ENCODE peak calls at places on chromosomes 1 and 21, in eight cellular contexts. H is GM12891, Y is sigmoid colon, B is GM12892, O is transverse colon, N is breast epithelium, G is H1, D is HCT116. U is an unnamed sample.
A peak's percentile ranks its signal among the peaks of the same experiment; 100 is the strongest.

GRCh38 chr1:208243522-208243850 is 698 bp downstream of the PLXNA2 start:
- DNase-seq in G (no peak), D (no peak), H (peak; percentile 38), N (no peak), B (no peak), Y (no peak), O (no peak), U (no peak)

GRCh38 chr1:103156966-103157365 is 48.6 kb upstream of the COL11A1 start:
- DNase-seq in G (no peak), O (no peak), Y (no peak), B (no peak), H (no peak), D (no peak), N (no peak), U (no peak)

GRCh38 chr1:174262747-174263241 is 103.5 kb downstream of the RABGAP1L start:
- DNase-seq in D (peak; percentile 15), O (no peak), Y (no peak), N (no peak), H (no peak), G (no peak), B (no peak), U (peak; percentile 7)

GRCh38 chr1:63780541-63780940 is 6.7 kb downstream of the ROR1 start:
- DNase-seq in H (no peak), Y (no peak), O (no peak), D (no peak), B (no peak), N (no peak), G (no peak), U (no peak)

GRCh38 chr1:116504308-116505156 is 66.3 kb downstream of the CD58 start:
- DNase-seq in H (peak; percentile 59), O (peak; percentile 67), D (no peak), B (peak; percentile 65), Y (peak; percentile 82), N (no peak), G (no peak), U (peak; percentile 23)

GRCh38 chr1:6367381-6368007 is 26.1 kb downstream of the ACOT7 start:
- DNase-seq in Y (no peak), B (no peak), H (no peak), O (no peak), N (no peak), G (no peak), D (no peak), U (no peak)

GRCh38 chr1:28921286-28921869 is 7.0 kb downstream of the EPB41 start:
- DNase-seq in Y (no peak), N (no peak), H (no peak), B (no peak), O (no peak), G (no peak), D (no peak), U (no peak)

GRCh38 chr1:55670331-55671082 is 455.3 kb upstream of the USP24 start:
- DNase-seq in G (no peak), Y (no peak), N (no peak), O (no peak), B (no peak), D (no peak), H (no peak), U (no peak)

GRCh38 chr1:31183927-31184554 is 55.6 kb downstream of the NKAIN1 start:
- DNase-seq in G (no peak), B (no peak), H (no peak), N (no peak), D (peak; percentile 27), O (peak; percentile 30), Y (no peak), U (peak; percentile 38)

GRCh38 chr21:42942244-42942643 is 16.8 kb upstream of the ERVH48-1 start:
- DNase-seq in O (no peak), G (no peak), D (no peak), H (no peak), N (no peak), Y (peak; percentile 4), B (no peak), U (no peak)

GRCh38 chr21:37460196-37460595 is 93.6 kb downstream of the DYRK1A start:
- DNase-seq in Y (no peak), N (no peak), D (no peak), O (no peak), H (no peak), B (no peak), G (no peak), U (no peak)

DNA sequence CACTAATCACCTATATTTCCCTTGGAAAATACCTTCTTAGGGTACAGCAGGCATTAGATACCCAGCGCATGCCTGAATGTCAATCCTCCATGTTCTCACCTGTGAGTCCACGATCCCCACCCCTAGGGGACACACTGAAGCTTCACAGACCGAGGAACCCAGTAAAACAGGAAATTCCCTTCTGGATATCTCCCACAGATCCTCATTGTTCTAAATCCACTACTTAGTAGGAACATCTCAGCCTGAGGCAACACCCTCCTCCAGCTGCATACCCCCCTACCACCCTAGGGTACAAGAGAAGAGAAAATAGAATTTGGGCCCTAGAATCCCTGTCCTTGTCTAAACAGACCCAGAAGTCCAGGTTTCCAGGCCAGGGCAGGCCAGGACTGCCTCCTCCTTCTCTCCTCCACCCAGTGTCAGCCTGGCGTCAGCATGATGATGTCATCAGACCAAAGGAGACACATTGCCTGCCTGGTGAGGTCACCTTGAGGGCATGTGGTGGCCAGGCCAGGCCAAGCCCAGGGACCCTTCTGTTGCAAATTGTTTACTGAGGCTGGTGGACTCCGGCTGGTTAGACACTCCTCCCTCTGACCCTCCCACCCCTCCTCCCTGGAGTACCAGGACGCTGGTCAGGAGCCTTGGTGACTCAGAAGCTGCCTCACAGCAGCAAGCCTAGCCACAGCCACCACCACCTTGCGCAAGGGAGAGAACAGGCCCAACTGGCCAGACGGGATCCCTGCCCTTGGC is 6.2 kb downstream of the NECTIN4 start:
- DNase-seq in D (peak; percentile 89), N (peak; percentile 96), Y (peak; percentile 84), H (no peak), B (no peak), G (no peak), O (peak; percentile 88), U (peak; percentile 91)
- TF ChIP-seq POLR2AphosphoS5 in D (peak; percentile 85), N (peak; percentile 56), Y (no peak), H (no peak), B (no peak), G (no peak), O (peak; percentile 11), U (peak; percentile 79)

GRCh38 chr1:241900381-241900780 is 52.4 kb downstream of the EXO1 start:
- DNase-seq in D (no peak), N (no peak), H (no peak), B (no peak), Y (no peak), G (no peak), O (no peak), U (no peak)
- TF ChIP-seq POLR2A in D (no peak), N (no peak), H (no peak), B (no peak), Y (no peak), G (no peak), O (no peak), U (no peak)

GRCh38 chr1:78652019-78652560 is 2.5 kb downstream of the IFI44 start:
- DNase-seq in H (no peak), Y (no peak), B (no peak), N (no peak), G (no peak), O (no peak), D (no peak), U (no peak)

GRCh38 chr1:78651247-78651646 is 1.6 kb downstream of the IFI44 start:
- DNase-seq in B (no peak), N (no peak), D (no peak), Y (no peak), O (no peak), G (no peak), H (no peak), U (no peak)

GRCh38 chr1:78647238-78647637 is 2.4 kb upstream of the IFI44 start:
- DNase-seq in H (no peak), B (no peak), G (no peak), N (no peak), D (no peak), O (no peak), Y (no peak), U (no peak)

GRCh38 chr1:78650114-78650513 is 483 bp downstream of the IFI44 start:
- DNase-seq in N (no peak), G (no peak), B (no peak), Y (no peak), H (no peak), O (no peak), D (no peak), U (no peak)

DNA sequence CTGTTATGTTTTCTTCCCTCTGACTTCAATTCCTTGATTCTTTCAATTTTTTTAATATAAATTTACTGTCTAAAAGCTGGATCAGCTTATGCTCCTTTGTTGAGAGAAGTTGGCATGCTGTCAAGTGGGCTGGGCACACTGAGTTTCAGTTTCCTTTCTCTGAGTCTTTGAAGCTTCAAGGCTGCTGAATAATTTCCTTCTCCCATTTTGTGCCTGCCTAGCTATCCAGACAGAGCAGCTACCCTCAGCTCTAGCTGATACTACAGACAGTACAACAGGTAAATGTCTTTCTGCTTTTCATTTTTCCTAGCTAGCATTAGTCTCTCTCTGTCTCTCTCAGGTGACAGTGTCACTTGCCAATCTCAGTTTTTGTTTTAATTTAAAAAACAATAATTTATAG is at the start of gene IFI44:
- DNase-seq in N (peak; percentile 68), D (no peak), O (peak; percentile 79), G (no peak), H (peak; percentile 12), B (peak; percentile 5), Y (peak; percentile 88), U (peak; percentile 82)
- TF ChIP-seq POLR2AphosphoS5 in N (no peak), D (no peak), O (peak; percentile 61), G (no peak), H (peak; percentile 65), B (peak; percentile 73), Y (peak; percentile 74), U (peak; percentile 73)

DNA sequence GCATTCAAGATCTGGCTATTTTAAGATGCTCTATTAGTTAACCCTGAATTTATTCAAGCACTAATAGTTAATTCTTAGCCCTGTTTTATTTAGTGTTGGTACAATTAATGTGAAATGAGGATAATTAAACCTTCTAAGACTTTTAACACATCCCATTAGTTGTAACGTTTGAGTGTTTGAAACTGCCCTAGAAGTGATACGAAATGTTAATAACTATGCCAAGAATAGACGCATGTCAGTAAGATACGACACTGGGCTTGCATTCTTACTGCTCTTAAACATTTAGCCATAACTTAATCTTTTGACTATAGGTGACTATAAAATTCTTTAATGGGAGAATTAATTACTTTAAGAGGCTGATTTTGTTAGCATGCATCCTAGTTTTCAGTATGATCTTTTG is 9.8 kb downstream of the H3-3A start:
- DNase-seq in N (no peak), G (no peak), H (no peak), Y (no peak), O (no peak), B (no peak), D (no peak), U (no peak)
- TF ChIP-seq POLR2A in N (no peak), G (no peak), H (peak; percentile 30), Y (no peak), O (no peak), B (no peak), D (no peak), U (no peak)

GRCh38 chr1:45802343-45803298 is 791 bp upstream of the MAST2 start:
- DNase-seq in O (peak; percentile 67), N (peak; percentile 56), G (peak; percentile 53), D (peak; percentile 57), Y (peak; percentile 94), B (peak; percentile 41), H (peak; percentile 41), U (peak; percentile 16)
- TF ChIP-seq POLR2AphosphoS5 in O (peak; percentile 77), N (peak; percentile 9), G (no peak), D (peak; percentile 51), Y (peak; percentile 21), B (no peak), H (no peak), U (no peak)